ENCODE peak calls at places on chromosomes 4 and X, in five cellular contexts. D, Z, S, B and C are unnamed samples.

GRCh38 chr4:165965503-165965902 is 92.5 kb downstream of the TLL1 start:
- DNase-seq in Z (no peak), D (no peak), S (no peak), B (no peak), C (no peak)

GRCh38 chrX:74248889-74249288 is 55.1 kb upstream of the ZCCHC13 start:
- DNase-seq in S (no peak), B (no peak), D (peak), Z (no peak), C (no peak)

GRCh38 chrX:2629316-2630168 is 61.6 kb upstream of the CD99 start:
- DNase-seq in D (no peak), Z (no peak), S (no peak), B (no peak), C (no peak)

GRCh38 chr4:71974681-71975080 is 57.1 kb upstream of the NPFFR2 start:
- DNase-seq in S (no peak), Z (peak), D (no peak), B (no peak), C (no peak)

GRCh38 chr4:79578613-79579012 is 170.6 kb upstream of the GK2 start:
- DNase-seq in Z (no peak), B (no peak), S (peak), D (no peak), C (no peak)

GRCh38 chr4:88526221-88526815 is 2.7 kb upstream of the PYURF start:
- DNase-seq in B (no peak), D (no peak), S (no peak), Z (no peak), C (no peak)

GRCh38 chr4:147924604-147925412 is 192.9 kb downstream of the ARHGAP10 start:
- DNase-seq in D (peak), S (no peak), B (no peak), Z (no peak), C (no peak)

GRCh38 chrX:150476183-150476699 is 92.2 kb upstream of the MTM1 start:
- DNase-seq in D (no peak), B (no peak), Z (no peak), S (no peak), C (no peak)

GRCh38 chrX:41435708-41436107 is 11.4 kb upstream of the NYX start:
- DNase-seq in Z (no peak), S (no peak), D (no peak), B (no peak), C (no peak)

GRCh38 chr4:68615699-68616422 is 39.7 kb upstream of the UGT2B17 start:
- DNase-seq in Z (no peak), B (no peak), D (no peak), S (no peak), C (no peak)

GRCh38 chr4:19945979-19946380 is 305.7 kb upstream of the SLIT2 start:
- DNase-seq in D (no peak), S (no peak), B (no peak), Z (peak), C (no peak)